ENCODE peak calls at places on chromosomes 5 and 9, in five cellular contexts. J is posterior cingulate gyrus; K is GM13977; D is anterior cingulate cortex; O is stimulated activated CD8-positive, alpha-beta memory T cell treated with anti-CD3 and anti-CD28 coated beads, Interleukin-2, amount 100 ng/mL, for 1 hour. E is an unnamed sample.

GRCh38 chr9:2022560-2022959 is 7.4 kb downstream of the SMARCA2 start:
- DNase-seq in J (no peak), K (no peak), D (no peak), O (no peak), E (no peak)

GRCh38 chr9:92506184-92506857 is 24.0 kb upstream of the ASPN start:
- DNase-seq in J (no peak), K (no peak), D (no peak), O (no peak), E (no peak)

GRCh38 chr5:32233696-32234447 is 59.8 kb upstream of the GOLPH3 start:
- DNase-seq in J (no peak), K (no peak), D (peak; percentile 25), O (no peak), E (peak; percentile 62)

GRCh38 chr5:173762930-173763329 is 125.2 kb upstream of the CPEB4 start:
- DNase-seq in J (no peak), K (no peak), D (no peak), O (no peak), E (no peak)

GRCh38 chr5:145484195-145484594 is 350.9 kb downstream of the PRELID2 start:
- DNase-seq in J (no peak), K (no peak), D (no peak), O (no peak), E (no peak)

GRCh38 chr9:93576296-93577044 is at the start of gene PHF2:
- DNase-seq in J (no peak), K (peak; percentile 83), D (no peak), O (no peak), E (peak; percentile 91)

GRCh38 chr9:117073539-117074336 is 341.1 kb downstream of the ASTN2 start:
- DNase-seq in J (peak; percentile 85), K (peak; percentile 73), D (peak; percentile 27), O (no peak), E (no peak)

GRCh38 chr5:177426566-177427210 is at the start of gene GRK6:
- DNase-seq in J (peak; percentile 84), K (peak; percentile 57), D (no peak), O (peak; percentile 39), E (peak; percentile 95)

GRCh38 chr9:113993838-113994540 is 84.1 kb downstream of the AMBP start:
- DNase-seq in J (peak; percentile 92), K (no peak), D (peak; percentile 81), O (no peak), E (no peak)

GRCh38 chr5:157312492-157312891 is 46.6 kb downstream of the CYFIP2 start:
- DNase-seq in J (no peak), K (peak; percentile 87), D (peak; percentile 9), O (peak; percentile 38), E (no peak)

GRCh38 chr5:139294372-139295165 is 1.0 kb downstream of the MATR3 start:
- DNase-seq in J (peak; percentile 91), K (no peak), D (peak; percentile 73), O (peak; percentile 37), E (peak; percentile 70)

GRCh38 chr5:458547-459353 is 15.8 kb downstream of the EXOC3 start:
- DNase-seq in J (peak; percentile 45), K (peak; percentile 75), D (no peak), O (no peak), E (peak; percentile 22)

GRCh38 chr5:175689147-175689991 is 31.5 kb downstream of the HRH2 start:
- DNase-seq in J (peak; percentile 84), K (no peak), D (no peak), O (no peak), E (peak; percentile 70)

GRCh38 chr9:130927995-130928900 is 10.8 kb downstream of the FIBCD1 start:
- DNase-seq in J (no peak), K (peak; percentile 80), D (no peak), O (no peak), E (peak; percentile 41)

GRCh38 chr9:101315129-101315459 is 69.7 kb downstream of the BAAT start:
- DNase-seq in J (no peak), K (no peak), D (no peak), O (no peak), E (no peak)

GRCh38 chr9:64015136-64015535 is 1269.9 kb downstream of the FOXD4L5 start:
- DNase-seq in J (no peak), K (no peak), D (no peak), O (no peak), E (no peak)

GRCh38 chr5:59496524-59497134 is 396.9 kb downstream of the PDE4D start:
- DNase-seq in J (no peak), K (no peak), D (no peak), O (no peak), E (no peak)

GRCh38 chr9:114378016-114378415 is 9.8 kb downstream of the AKNA start:
- DNase-seq in J (no peak), K (no peak), D (no peak), O (no peak), E (no peak)

GRCh38 chr5:95081500-95082355 is 203.2 kb downstream of the MCTP1 start:
- DNase-seq in J (no peak), K (peak; percentile 34), D (no peak), O (no peak), E (no peak)

GRCh38 chr5:178793156-178793555 is 62.7 kb upstream of the ZNF354A start:
- DNase-seq in J (peak; percentile 65), K (no peak), D (no peak), O (no peak), E (no peak)

GRCh38 chr5:43268188-43268820 is 44.9 kb downstream of the HMGCS1 start:
- DNase-seq in J (no peak), K (peak; percentile 31), D (no peak), O (no peak), E (no peak)

GRCh38 chr5:88899338-88899737 is 16.4 kb upstream of the MEF2C start:
- DNase-seq in J (no peak), K (no peak), D (no peak), O (no peak), E (no peak)

GRCh38 chr5:38556115-38556598 is 289 bp downstream of the LIFR start:
- DNase-seq in J (no peak), K (no peak), D (no peak), O (no peak), E (no peak)

GRCh38 chr9:5671711-5672353 is 42.9 kb downstream of the RIC1 start:
- DNase-seq in J (no peak), K (no peak), D (no peak), O (no peak), E (no peak)

GRCh38 chr5:130720355-130720754 is 444.7 kb downstream of the HINT1 start:
- DNase-seq in J (no peak), K (no peak), D (no peak), O (no peak), E (no peak)

GRCh38 chr5:174281089-174281488 is 235.6 kb downstream of the NSG2 start:
- DNase-seq in J (no peak), K (no peak), D (no peak), O (no peak), E (no peak)

GRCh38 chr5:98713027-98713426 is 60.4 kb upstream of the RGMB start:
- DNase-seq in J (no peak), K (no peak), D (no peak), O (no peak), E (no peak)

GRCh38 chr5:143002459-143003327 is 232.5 kb downstream of the ARHGAP26 start:
- DNase-seq in J (no peak), K (peak; percentile 64), D (no peak), O (peak; percentile 35), E (no peak)

GRCh38 chr5:119275146-119275872 is 80.5 kb upstream of the TNFAIP8 start:
- DNase-seq in J (no peak), K (no peak), D (no peak), O (no peak), E (no peak)

GRCh38 chr5:14685757-14686156 is 21.2 kb downstream of the OTULIN start:
- DNase-seq in J (no peak), K (peak; percentile 63), D (no peak), O (no peak), E (no peak)

GRCh38 chr9:129309906-129310305 is 131.8 kb upstream of the IER5L start:
- DNase-seq in J (no peak), K (no peak), D (no peak), O (no peak), E (no peak)

E was measured in upper lobe of left lung.